ENCODE peak calls at places on chromosomes 11 and 22, in ten cellular contexts. One of them, this sample, is unnamed.
A peak's percentile ranks its signal among the peaks of the same experiment; 100 is the strongest.

GRCh38 chr11:84019576-84020194 is 733.5 kb upstream of the CCDC90B start:
- DNase-seq in thoracic aorta: no peak
- DNase-seq in GM23338: no peak
- DNase-seq in RWPE1: no peak
- DNase-seq in left ventricle myocardium inferior: no peak
- DNase-seq in substantia nigra: no peak
- DNase-seq in spleen: no peak
- DNase-seq in neuronal stem cell: no peak
- DNase-seq in SJSA1: peak; percentile 25
- DNase-seq in ovary: no peak
- DNase-seq in this sample: no peak

GRCh38 chr11:25860677-25861445 is 471.1 kb upstream of the ANO3 start:
- DNase-seq in thoracic aorta: no peak
- DNase-seq in GM23338: no peak
- DNase-seq in RWPE1: no peak
- DNase-seq in left ventricle myocardium inferior: no peak
- DNase-seq in substantia nigra: no peak
- DNase-seq in spleen: no peak
- DNase-seq in neuronal stem cell: no peak
- DNase-seq in SJSA1: no peak
- DNase-seq in ovary: no peak
- DNase-seq in this sample: no peak

GRCh38 chr11:12195773-12196172 is 85.4 kb downstream of the MICAL2 start:
- DNase-seq in thoracic aorta: no peak
- DNase-seq in GM23338: no peak
- DNase-seq in RWPE1: no peak
- DNase-seq in left ventricle myocardium inferior: no peak
- DNase-seq in substantia nigra: no peak
- DNase-seq in spleen: no peak
- DNase-seq in neuronal stem cell: no peak
- DNase-seq in SJSA1: no peak
- DNase-seq in ovary: no peak
- DNase-seq in this sample: no peak

GRCh38 chr11:45871638-45872037 is 13.8 kb upstream of the MAPK8IP1 start:
- DNase-seq in thoracic aorta: no peak
- DNase-seq in GM23338: no peak
- DNase-seq in RWPE1: no peak
- DNase-seq in left ventricle myocardium inferior: no peak
- DNase-seq in substantia nigra: no peak
- DNase-seq in spleen: no peak
- DNase-seq in neuronal stem cell: no peak
- DNase-seq in SJSA1: no peak
- DNase-seq in ovary: no peak
- DNase-seq in this sample: no peak

GRCh38 chr11:88849368-88849767 is 216.4 kb downstream of the GRM5 start:
- DNase-seq in thoracic aorta: no peak
- DNase-seq in GM23338: no peak
- DNase-seq in RWPE1: no peak
- DNase-seq in left ventricle myocardium inferior: no peak
- DNase-seq in substantia nigra: no peak
- DNase-seq in spleen: no peak
- DNase-seq in neuronal stem cell: no peak
- DNase-seq in SJSA1: no peak
- DNase-seq in ovary: no peak
- DNase-seq in this sample: peak; percentile 26

GRCh38 chr11:33869511-33870422 is 22.1 kb downstream of the LMO2 start:
- DNase-seq in thoracic aorta: no peak
- DNase-seq in GM23338: peak; percentile 77
- DNase-seq in RWPE1: peak; percentile 14
- DNase-seq in left ventricle myocardium inferior: peak; percentile 47
- DNase-seq in substantia nigra: no peak
- DNase-seq in spleen: peak; percentile 90
- DNase-seq in neuronal stem cell: no peak
- DNase-seq in SJSA1: peak; percentile 9
- DNase-seq in ovary: no peak
- DNase-seq in this sample: no peak

GRCh38 chr22:25448435-25449051 is 115.9 kb upstream of the GRK3 start:
- DNase-seq in thoracic aorta: no peak
- DNase-seq in GM23338: peak; percentile 25
- DNase-seq in RWPE1: no peak
- DNase-seq in left ventricle myocardium inferior: no peak
- DNase-seq in substantia nigra: no peak
- DNase-seq in spleen: no peak
- DNase-seq in neuronal stem cell: no peak
- DNase-seq in SJSA1: peak; percentile 38
- DNase-seq in ovary: no peak
- DNase-seq in this sample: no peak

GRCh38 chr11:46242462-46242960 is 35.0 kb upstream of the CREB3L1 start:
- DNase-seq in thoracic aorta: no peak
- DNase-seq in GM23338: no peak
- DNase-seq in RWPE1: no peak
- DNase-seq in left ventricle myocardium inferior: no peak
- DNase-seq in substantia nigra: no peak
- DNase-seq in spleen: no peak
- DNase-seq in neuronal stem cell: no peak
- DNase-seq in SJSA1: no peak
- DNase-seq in ovary: no peak
- DNase-seq in this sample: no peak

DNA sequence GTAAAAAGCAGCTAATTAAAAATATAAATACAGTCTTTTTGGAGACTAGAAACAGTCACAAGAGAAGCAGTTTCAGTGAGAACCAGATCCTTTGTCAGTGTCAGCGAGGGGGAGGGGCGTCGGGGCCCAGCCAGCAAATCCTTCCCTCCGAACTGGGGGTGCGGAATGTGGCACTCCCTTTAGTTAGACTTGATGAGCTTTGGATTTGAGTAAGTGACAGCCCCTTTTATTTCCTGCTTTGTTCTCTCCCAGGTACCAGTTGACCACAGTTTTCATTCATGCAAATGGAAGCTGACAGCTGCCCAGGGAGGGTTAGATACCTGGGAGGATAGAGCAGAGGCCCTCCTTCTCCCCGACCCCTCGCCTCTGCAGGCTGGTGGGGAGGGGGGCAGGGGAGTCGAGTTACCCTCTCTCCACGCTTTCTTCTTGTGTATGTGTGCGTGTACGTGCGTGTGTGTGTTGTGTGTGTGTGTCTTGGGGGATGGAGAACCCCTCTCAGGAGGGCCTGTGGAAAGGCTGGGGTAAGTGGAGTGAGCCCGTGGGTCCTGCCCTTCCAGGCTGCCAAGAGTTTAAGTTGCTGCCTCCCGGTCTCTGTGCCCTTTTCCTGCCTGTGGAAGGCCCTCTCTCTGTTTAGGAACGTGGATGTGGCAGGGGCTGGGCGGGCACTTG is 38.3 kb downstream of the PTPRJ start:
- DNase-seq in thoracic aorta: no peak
- DNase-seq in GM23338: peak; percentile 70
- DNase-seq in RWPE1: no peak
- DNase-seq in left ventricle myocardium inferior: no peak
- DNase-seq in substantia nigra: no peak
- DNase-seq in spleen: peak; percentile 72
- DNase-seq in neuronal stem cell: peak; percentile 72
- DNase-seq in SJSA1: no peak
- DNase-seq in ovary: no peak
- DNase-seq in this sample: no peak
- H3K27ac ChIP-seq in thoracic aorta: no peak overlapping the region
- H3K27ac ChIP-seq in GM23338: no peak overlapping the region
- H3K27ac ChIP-seq in RWPE1: no peak overlapping the region
- H3K27ac ChIP-seq in left ventricle myocardium inferior: no peak overlapping the region
- H3K27ac ChIP-seq in substantia nigra: peak overlapping the region; percentile 19
- H3K27ac ChIP-seq in spleen: peak overlapping the region; percentile 59
- H3K27ac ChIP-seq in neuronal stem cell: peak overlapping the region; percentile 93
- H3K27ac ChIP-seq in SJSA1: no peak overlapping the region
- H3K27ac ChIP-seq in ovary: no peak overlapping the region
- H3K27ac ChIP-seq in this sample: no peak overlapping the region

GRCh38 chr11:126063510-126063858 is 818 bp upstream of the CDON start:
- DNase-seq in thoracic aorta: no peak
- DNase-seq in GM23338: no peak
- DNase-seq in RWPE1: no peak
- DNase-seq in left ventricle myocardium inferior: no peak
- DNase-seq in substantia nigra: no peak
- DNase-seq in spleen: no peak
- DNase-seq in neuronal stem cell: no peak
- DNase-seq in SJSA1: no peak
- DNase-seq in ovary: no peak
- DNase-seq in this sample: no peak
- H3K27ac ChIP-seq in thoracic aorta: no peak overlapping the region
- H3K27ac ChIP-seq in GM23338: no peak overlapping the region
- H3K27ac ChIP-seq in RWPE1: peak overlapping the region; percentile 82
- H3K27ac ChIP-seq in left ventricle myocardium inferior: no peak overlapping the region
- H3K27ac ChIP-seq in substantia nigra: no peak overlapping the region
- H3K27ac ChIP-seq in spleen: no peak overlapping the region
- H3K27ac ChIP-seq in neuronal stem cell: no peak overlapping the region
- H3K27ac ChIP-seq in SJSA1: no peak overlapping the region
- H3K27ac ChIP-seq in ovary: no peak overlapping the region
- H3K27ac ChIP-seq in this sample: no peak overlapping the region

GRCh38 chr11:128708660-128709059 is 14.8 kb downstream of the FLI1 start:
- DNase-seq in thoracic aorta: no peak
- DNase-seq in GM23338: no peak
- DNase-seq in RWPE1: no peak
- DNase-seq in left ventricle myocardium inferior: no peak
- DNase-seq in substantia nigra: no peak
- DNase-seq in spleen: no peak
- DNase-seq in neuronal stem cell: no peak
- DNase-seq in SJSA1: no peak
- DNase-seq in ovary: no peak
- DNase-seq in this sample: no peak

GRCh38 chr11:128707671-128708070 is 13.8 kb downstream of the FLI1 start:
- DNase-seq in thoracic aorta: no peak
- DNase-seq in GM23338: no peak
- DNase-seq in RWPE1: no peak
- DNase-seq in left ventricle myocardium inferior: no peak
- DNase-seq in substantia nigra: no peak
- DNase-seq in spleen: no peak
- DNase-seq in neuronal stem cell: no peak
- DNase-seq in SJSA1: no peak
- DNase-seq in ovary: no peak
- DNase-seq in this sample: no peak

GRCh38 chr11:128704517-128704916 is 10.6 kb downstream of the FLI1 start:
- DNase-seq in thoracic aorta: no peak
- DNase-seq in GM23338: no peak
- DNase-seq in RWPE1: no peak
- DNase-seq in left ventricle myocardium inferior: no peak
- DNase-seq in substantia nigra: no peak
- DNase-seq in spleen: no peak
- DNase-seq in neuronal stem cell: no peak
- DNase-seq in SJSA1: no peak
- DNase-seq in ovary: no peak
- DNase-seq in this sample: no peak

GRCh38 chr11:128701936-128702335 is 8.1 kb downstream of the FLI1 start:
- DNase-seq in thoracic aorta: no peak
- DNase-seq in GM23338: no peak
- DNase-seq in RWPE1: no peak
- DNase-seq in left ventricle myocardium inferior: no peak
- DNase-seq in substantia nigra: no peak
- DNase-seq in spleen: no peak
- DNase-seq in neuronal stem cell: no peak
- DNase-seq in SJSA1: no peak
- DNase-seq in ovary: no peak
- DNase-seq in this sample: no peak

GRCh38 chr11:128705124-128705920 is 11.4 kb downstream of the FLI1 start:
- DNase-seq in thoracic aorta: no peak
- DNase-seq in GM23338: no peak
- DNase-seq in RWPE1: no peak
- DNase-seq in left ventricle myocardium inferior: no peak
- DNase-seq in substantia nigra: no peak
- DNase-seq in spleen: no peak
- DNase-seq in neuronal stem cell: no peak
- DNase-seq in SJSA1: no peak
- DNase-seq in ovary: no peak
- DNase-seq in this sample: no peak
- H3K27ac ChIP-seq in thoracic aorta: no peak overlapping the region
- H3K27ac ChIP-seq in GM23338: no peak overlapping the region
- H3K27ac ChIP-seq in RWPE1: no peak overlapping the region
- H3K27ac ChIP-seq in left ventricle myocardium inferior: peak overlapping the region; percentile 79
- H3K27ac ChIP-seq in substantia nigra: no peak overlapping the region
- H3K27ac ChIP-seq in spleen: peak overlapping the region; percentile 44
- H3K27ac ChIP-seq in neuronal stem cell: no peak overlapping the region
- H3K27ac ChIP-seq in SJSA1: no peak overlapping the region
- H3K27ac ChIP-seq in ovary: no peak overlapping the region
- H3K27ac ChIP-seq in this sample: no peak overlapping the region

GRCh38 chr11:121458551-121458950 is 5.8 kb upstream of the SORL1-AS1 start:
- DNase-seq in thoracic aorta: no peak
- DNase-seq in GM23338: no peak
- DNase-seq in RWPE1: no peak
- DNase-seq in left ventricle myocardium inferior: no peak
- DNase-seq in substantia nigra: no peak
- DNase-seq in spleen: no peak
- DNase-seq in neuronal stem cell: no peak
- DNase-seq in SJSA1: no peak
- DNase-seq in ovary: no peak
- DNase-seq in this sample: no peak
- H3K27ac ChIP-seq in thoracic aorta: no peak overlapping the region
- H3K27ac ChIP-seq in GM23338: no peak overlapping the region
- H3K27ac ChIP-seq in RWPE1: no peak overlapping the region
- H3K27ac ChIP-seq in left ventricle myocardium inferior: no peak overlapping the region
- H3K27ac ChIP-seq in substantia nigra: no peak overlapping the region
- H3K27ac ChIP-seq in spleen: no peak overlapping the region
- H3K27ac ChIP-seq in neuronal stem cell: no peak overlapping the region
- H3K27ac ChIP-seq in SJSA1: no peak overlapping the region
- H3K27ac ChIP-seq in ovary: no peak overlapping the region
- H3K27ac ChIP-seq in this sample: no peak overlapping the region

DNA sequence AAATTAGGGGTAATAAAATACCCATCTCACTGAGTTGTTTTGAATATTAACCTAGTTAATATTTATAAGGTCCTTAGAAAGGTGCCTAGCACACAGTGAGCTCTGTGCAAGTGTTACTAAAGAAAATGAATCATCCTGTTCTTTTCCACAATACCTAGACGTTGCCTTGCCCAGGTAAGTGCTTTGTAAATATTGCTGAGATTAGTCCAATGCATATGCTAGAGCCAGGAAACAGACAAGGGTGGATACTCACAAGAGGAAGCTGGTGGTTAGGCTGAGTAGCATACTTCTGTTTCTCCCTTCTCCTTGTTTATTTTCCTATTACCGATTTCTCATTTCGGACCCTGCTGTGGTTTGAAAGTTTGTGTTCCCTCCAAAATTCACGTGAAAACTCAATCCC is 58.1 kb upstream of the BARX2 start:
- DNase-seq in thoracic aorta: no peak
- DNase-seq in GM23338: no peak
- DNase-seq in RWPE1: peak; percentile 29
- DNase-seq in left ventricle myocardium inferior: no peak
- DNase-seq in substantia nigra: no peak
- DNase-seq in spleen: no peak
- DNase-seq in neuronal stem cell: no peak
- DNase-seq in SJSA1: no peak
- DNase-seq in ovary: no peak
- DNase-seq in this sample: peak; percentile 74
- H3K27ac ChIP-seq in thoracic aorta: no peak overlapping the region
- H3K27ac ChIP-seq in GM23338: no peak overlapping the region
- H3K27ac ChIP-seq in RWPE1: no peak overlapping the region
- H3K27ac ChIP-seq in left ventricle myocardium inferior: no peak overlapping the region
- H3K27ac ChIP-seq in substantia nigra: no peak overlapping the region
- H3K27ac ChIP-seq in spleen: no peak overlapping the region
- H3K27ac ChIP-seq in neuronal stem cell: no peak overlapping the region
- H3K27ac ChIP-seq in SJSA1: no peak overlapping the region
- H3K27ac ChIP-seq in ovary: no peak overlapping the region
- H3K27ac ChIP-seq in this sample: peak overlapping the region; percentile 85

GRCh38 chr11:122275513-122275912 is 159.5 kb upstream of the BLID start:
- DNase-seq in thoracic aorta: no peak
- DNase-seq in GM23338: no peak
- DNase-seq in RWPE1: no peak
- DNase-seq in left ventricle myocardium inferior: no peak
- DNase-seq in substantia nigra: no peak
- DNase-seq in spleen: no peak
- DNase-seq in neuronal stem cell: no peak
- DNase-seq in SJSA1: no peak
- DNase-seq in ovary: no peak
- DNase-seq in this sample: no peak
- H3K27ac ChIP-seq in thoracic aorta: peak overlapping the region; percentile 61
- H3K27ac ChIP-seq in GM23338: no peak overlapping the region
- H3K27ac ChIP-seq in RWPE1: no peak overlapping the region
- H3K27ac ChIP-seq in left ventricle myocardium inferior: no peak overlapping the region
- H3K27ac ChIP-seq in substantia nigra: no peak overlapping the region
- H3K27ac ChIP-seq in spleen: no peak overlapping the region
- H3K27ac ChIP-seq in neuronal stem cell: no peak overlapping the region
- H3K27ac ChIP-seq in SJSA1: no peak overlapping the region
- H3K27ac ChIP-seq in ovary: no peak overlapping the region
- H3K27ac ChIP-seq in this sample: no peak overlapping the region